ENCODE peak calls at places on chromosomes 13 and 19, in seven cellular contexts. One of them, this sample, is unnamed.

GRCh38 chr13:79703772-79704171 is 222.8 kb downstream of the NDFIP2 start:
- DNase-seq in HepG2: no peak
- DNase-seq in stomach: no peak
- DNase-seq in sigmoid colon: no peak
- DNase-seq in endothelial cell of umbilical vein: no peak
- DNase-seq in HCT116: no peak
- DNase-seq in GM23338: no peak
- DNase-seq in this sample: no peak

GRCh38 chr13:111462221-111462764 is 141.9 kb downstream of the TEX29 start:
- DNase-seq in HCT116: no peak
- DNase-seq in GM23338: no peak
- DNase-seq in stomach: no peak
- DNase-seq in endothelial cell of umbilical vein: no peak
- DNase-seq in HepG2: no peak
- DNase-seq in sigmoid colon: peak; percentile 43
- DNase-seq in this sample: no peak

GRCh38 chr13:99590519-99591011 is 89.3 kb downstream of the TM9SF2 start:
- DNase-seq in GM23338: no peak
- DNase-seq in endothelial cell of umbilical vein: peak; percentile 80
- DNase-seq in sigmoid colon: no peak
- DNase-seq in HepG2: no peak
- DNase-seq in stomach: no peak
- DNase-seq in HCT116: no peak
- DNase-seq in this sample: no peak

GRCh38 chr19:41323430-41324125 is 13.6 kb downstream of the CCDC97 start:
- DNase-seq in endothelial cell of umbilical vein: peak; percentile 98
- DNase-seq in sigmoid colon: peak; percentile 90
- DNase-seq in HepG2: peak; percentile 87
- DNase-seq in HCT116: no peak
- DNase-seq in GM23338: peak; percentile 37
- DNase-seq in stomach: peak; percentile 60
- DNase-seq in this sample: no peak

GRCh38 chr19:23779645-23780044 is 21.0 kb upstream of the ZNF681 start:
- DNase-seq in stomach: no peak
- DNase-seq in sigmoid colon: no peak
- DNase-seq in GM23338: no peak
- DNase-seq in HepG2: no peak
- DNase-seq in HCT116: no peak
- DNase-seq in endothelial cell of umbilical vein: no peak
- DNase-seq in this sample: no peak

GRCh38 chr19:5023128-5023571 is 54.2 kb downstream of the KDM4B start:
- DNase-seq in HCT116: no peak
- DNase-seq in GM23338: no peak
- DNase-seq in sigmoid colon: peak; percentile 91
- DNase-seq in stomach: no peak
- DNase-seq in HepG2: no peak
- DNase-seq in endothelial cell of umbilical vein: no peak
- DNase-seq in this sample: peak; percentile 78

GRCh38 chr13:22014469-22014868 is 343.6 kb downstream of the FGF9 start:
- DNase-seq in endothelial cell of umbilical vein: no peak
- DNase-seq in HepG2: no peak
- DNase-seq in HCT116: no peak
- DNase-seq in stomach: no peak
- DNase-seq in sigmoid colon: no peak
- DNase-seq in GM23338: no peak
- DNase-seq in this sample: peak; percentile 69

GRCh38 chr19:28519218-28519779 is 693.7 kb downstream of the UQCRFS1 start:
- DNase-seq in GM23338: no peak
- DNase-seq in stomach: no peak
- DNase-seq in endothelial cell of umbilical vein: no peak
- DNase-seq in HCT116: no peak
- DNase-seq in sigmoid colon: no peak
- DNase-seq in HepG2: no peak
- DNase-seq in this sample: no peak

GRCh38 chr13:73274147-73274546 is 215.3 kb downstream of the KLF5 start:
- DNase-seq in GM23338: no peak
- DNase-seq in HepG2: no peak
- DNase-seq in endothelial cell of umbilical vein: no peak
- DNase-seq in HCT116: no peak
- DNase-seq in stomach: no peak
- DNase-seq in sigmoid colon: no peak
- DNase-seq in this sample: no peak

GRCh38 chr13:43245374-43245964 is 222.1 kb downstream of the DNAJC15 start:
- DNase-seq in HepG2: no peak
- DNase-seq in HCT116: no peak
- DNase-seq in stomach: no peak
- DNase-seq in sigmoid colon: no peak
- DNase-seq in GM23338: no peak
- DNase-seq in endothelial cell of umbilical vein: peak; percentile 44
- DNase-seq in this sample: no peak

GRCh38 chr13:65638572-65639168 is 1591.5 kb downstream of the PCDH9 start:
- DNase-seq in HCT116: peak; percentile 35
- DNase-seq in stomach: no peak
- DNase-seq in endothelial cell of umbilical vein: peak; percentile 51
- DNase-seq in GM23338: peak; percentile 72
- DNase-seq in sigmoid colon: no peak
- DNase-seq in HepG2: peak; percentile 16
- DNase-seq in this sample: no peak

GRCh38 chr13:105961438-105961837 is 574.0 kb downstream of the EFNB2 start:
- DNase-seq in GM23338: no peak
- DNase-seq in endothelial cell of umbilical vein: peak; percentile 6
- DNase-seq in sigmoid colon: no peak
- DNase-seq in stomach: no peak
- DNase-seq in HepG2: no peak
- DNase-seq in HCT116: no peak
- DNase-seq in this sample: no peak

GRCh38 chr13:25180795-25181537 is 8.9 kb upstream of the AMER2 start:
- DNase-seq in endothelial cell of umbilical vein: no peak
- DNase-seq in sigmoid colon: no peak
- DNase-seq in GM23338: no peak
- DNase-seq in stomach: no peak
- DNase-seq in HCT116: no peak
- DNase-seq in HepG2: no peak
- DNase-seq in this sample: no peak

GRCh38 chr13:27969073-27969865 is at the start of gene CDX2:
- DNase-seq in endothelial cell of umbilical vein: no peak
- DNase-seq in stomach: peak; percentile 24
- DNase-seq in GM23338: peak; percentile 87
- DNase-seq in HepG2: no peak
- DNase-seq in sigmoid colon: no peak
- DNase-seq in HCT116: peak; percentile 55
- DNase-seq in this sample: no peak

GRCh38 chr13:42001580-42001979 is 40.7 kb upstream of the VWA8 start:
- DNase-seq in GM23338: peak; percentile 28
- DNase-seq in stomach: no peak
- DNase-seq in HCT116: no peak
- DNase-seq in HepG2: no peak
- DNase-seq in sigmoid colon: no peak
- DNase-seq in endothelial cell of umbilical vein: no peak
- DNase-seq in this sample: no peak

GRCh38 chr13:112465251-112466131 is 89.3 kb downstream of the SPACA7 start:
- DNase-seq in endothelial cell of umbilical vein: no peak
- DNase-seq in HepG2: no peak
- DNase-seq in stomach: no peak
- DNase-seq in sigmoid colon: no peak
- DNase-seq in HCT116: no peak
- DNase-seq in GM23338: peak; percentile 33
- DNase-seq in this sample: no peak

GRCh38 chr19:29819300-29819699 is 7.5 kb downstream of the CCNE1 start:
- DNase-seq in HepG2: no peak
- DNase-seq in stomach: no peak
- DNase-seq in HCT116: no peak
- DNase-seq in GM23338: no peak
- DNase-seq in endothelial cell of umbilical vein: no peak
- DNase-seq in sigmoid colon: no peak
- DNase-seq in this sample: no peak

GRCh38 chr19:12628040-12629022 is 17.6 kb downstream of the ZNF791 start:
- DNase-seq in endothelial cell of umbilical vein: no peak
- DNase-seq in HCT116: no peak
- DNase-seq in stomach: no peak
- DNase-seq in sigmoid colon: no peak
- DNase-seq in HepG2: no peak
- DNase-seq in GM23338: peak; percentile 45
- DNase-seq in this sample: no peak

GRCh38 chr13:25422153-25422552 is 50.4 kb downstream of the ATP8A2 start:
- DNase-seq in HepG2: no peak
- DNase-seq in stomach: no peak
- DNase-seq in GM23338: no peak
- DNase-seq in sigmoid colon: no peak
- DNase-seq in endothelial cell of umbilical vein: no peak
- DNase-seq in HCT116: no peak
- DNase-seq in this sample: no peak

DNA sequence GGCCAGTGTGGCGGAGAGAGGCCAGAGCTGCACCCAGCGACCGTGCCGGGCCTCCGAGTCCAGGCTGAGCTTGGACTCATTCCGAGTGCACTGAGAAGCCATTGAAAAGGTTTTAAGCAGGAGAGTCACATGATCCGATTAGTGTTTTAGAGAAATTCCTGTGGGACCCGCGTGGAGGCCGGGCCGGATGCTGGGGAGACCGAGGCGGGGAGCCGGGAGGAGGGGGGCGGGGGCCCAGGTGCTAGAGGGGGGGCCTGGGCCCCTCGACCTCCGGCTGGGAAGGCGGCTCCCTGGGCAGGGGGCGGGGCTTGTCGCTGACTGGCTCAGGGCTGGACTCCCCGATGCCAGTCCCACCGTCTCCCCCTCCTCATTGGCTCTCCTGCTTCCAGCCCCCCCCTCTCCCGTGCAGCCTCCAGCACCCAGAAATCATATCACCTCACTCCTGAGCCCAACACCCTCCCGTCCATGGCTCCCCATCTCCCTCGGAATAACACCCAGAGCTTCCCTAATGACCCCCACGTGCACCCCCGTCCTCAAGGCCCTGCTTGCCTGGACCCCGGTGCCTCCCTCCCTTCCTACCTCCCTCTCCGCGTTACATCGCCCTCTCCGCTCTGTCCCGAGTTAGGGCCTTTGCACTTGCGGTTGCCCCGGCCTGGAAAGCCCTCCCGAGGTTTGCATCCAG is 5.2 kb upstream of the ZNF579 start:
- DNase-seq in endothelial cell of umbilical vein: peak; percentile 68
- DNase-seq in stomach: peak; percentile 76
- DNase-seq in GM23338: peak; percentile 90
- DNase-seq in HepG2: peak; percentile 76
- DNase-seq in HCT116: no peak
- DNase-seq in sigmoid colon: peak; percentile 89
- DNase-seq in this sample: peak; percentile 65
- TF ChIP-seq POLR2AphosphoS5 in endothelial cell of umbilical vein: no peak
- TF ChIP-seq POLR2AphosphoS5 in stomach: no peak
- TF ChIP-seq POLR2AphosphoS5 in GM23338: peak; percentile 56
- TF ChIP-seq POLR2AphosphoS5 in HepG2: peak; percentile 43
- TF ChIP-seq POLR2AphosphoS5 in HCT116: no peak
- TF ChIP-seq POLR2AphosphoS5 in sigmoid colon: no peak
- TF ChIP-seq POLR2AphosphoS5 in this sample: no peak

DNA sequence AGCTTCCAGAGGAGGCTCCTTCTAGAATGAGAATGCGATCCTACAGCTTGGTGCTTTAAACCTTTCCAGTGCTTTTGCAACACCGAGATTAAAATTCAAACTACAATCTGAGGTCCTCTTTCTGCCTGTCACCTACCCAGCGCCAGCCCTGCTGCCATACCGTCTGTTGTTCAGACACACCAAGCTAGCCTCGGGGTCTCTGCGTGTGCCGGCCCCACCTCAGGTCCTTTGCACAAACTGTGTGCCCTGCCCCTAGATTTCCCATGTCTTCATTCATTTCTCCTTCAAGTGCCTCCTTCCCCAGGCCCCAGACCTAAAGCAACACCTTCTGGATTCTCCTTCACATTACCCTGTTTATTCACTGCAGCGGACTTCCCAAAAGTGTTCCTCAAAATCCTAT is 11.1 kb downstream of the HSH2D start:
- DNase-seq in HepG2: no peak
- DNase-seq in GM23338: no peak
- DNase-seq in endothelial cell of umbilical vein: no peak
- DNase-seq in stomach: no peak
- DNase-seq in sigmoid colon: no peak
- DNase-seq in HCT116: no peak
- DNase-seq in this sample: no peak
- H3K4me1 ChIP-seq in HepG2: no peaks in the 10 kb centered on the region
- H3K4me1 ChIP-seq in GM23338: no peaks in the 10 kb centered on the region
- H3K4me1 ChIP-seq in endothelial cell of umbilical vein: no peaks in the 10 kb centered on the region
- H3K4me1 ChIP-seq in stomach: no peaks in the 10 kb centered on the region
- H3K4me1 ChIP-seq in sigmoid colon: no peaks in the 10 kb centered on the region
- H3K4me1 ChIP-seq in HCT116: peaks cover 24% of the 10 kb centered on the region
- H3K4me1 ChIP-seq in this sample: no peaks in the 10 kb centered on the region

DNA sequence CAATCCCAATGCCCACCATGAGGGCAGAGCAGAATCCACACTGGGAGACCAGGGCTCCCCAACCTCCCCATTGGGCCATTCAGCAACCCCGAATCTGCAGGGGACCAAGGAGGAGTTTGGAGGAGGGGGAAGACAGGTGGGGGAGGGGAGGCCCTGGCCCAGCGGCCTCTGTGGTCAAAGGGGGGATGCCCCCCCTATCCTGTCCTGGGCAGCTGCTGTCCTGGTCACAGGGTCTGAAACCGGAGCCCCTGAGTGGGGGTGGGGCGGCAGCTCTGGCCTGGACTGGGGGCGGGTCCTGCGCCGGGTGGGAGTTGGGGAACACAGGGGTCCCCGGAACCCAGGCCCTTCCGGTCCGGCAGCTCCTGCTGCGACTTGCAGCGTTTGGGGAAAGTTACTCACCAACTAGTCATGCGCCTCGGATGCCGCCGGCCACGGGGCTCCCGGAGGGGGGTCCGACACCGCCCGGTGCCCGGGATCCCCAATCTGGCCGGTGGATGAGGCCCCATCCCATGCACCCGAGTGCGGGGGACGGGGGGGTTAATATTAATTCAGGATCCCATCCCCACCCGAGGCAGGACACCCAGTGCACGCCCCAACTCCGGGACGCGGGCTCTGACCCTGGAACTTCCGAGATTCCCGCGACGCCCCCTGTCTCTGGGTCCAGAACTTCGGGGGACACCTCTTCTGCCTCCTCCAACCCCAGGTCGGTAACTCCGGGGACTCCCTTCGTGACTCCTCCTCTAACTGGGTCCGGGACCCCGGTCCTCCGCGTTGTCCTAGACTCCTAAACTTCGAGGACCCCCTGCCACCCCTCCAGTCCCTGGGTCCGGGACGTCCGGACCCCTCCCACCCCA is 868 bp downstream of the HOMER3 start:
- DNase-seq in endothelial cell of umbilical vein: peak; percentile 35
- DNase-seq in sigmoid colon: peak; percentile 84
- DNase-seq in HCT116: no peak
- DNase-seq in GM23338: peak; percentile 87
- DNase-seq in HepG2: no peak
- DNase-seq in stomach: peak; percentile 37
- DNase-seq in this sample: peak; percentile 20
- TF ChIP-seq POLR2AphosphoS5 in endothelial cell of umbilical vein: peak; percentile 43
- TF ChIP-seq POLR2AphosphoS5 in sigmoid colon: no peak
- TF ChIP-seq POLR2AphosphoS5 in HCT116: peak; percentile 58
- TF ChIP-seq POLR2AphosphoS5 in GM23338: peak; percentile 42
- TF ChIP-seq POLR2AphosphoS5 in HepG2: no peak
- TF ChIP-seq POLR2AphosphoS5 in stomach: no peak
- TF ChIP-seq POLR2AphosphoS5 in this sample: no peak

DNA sequence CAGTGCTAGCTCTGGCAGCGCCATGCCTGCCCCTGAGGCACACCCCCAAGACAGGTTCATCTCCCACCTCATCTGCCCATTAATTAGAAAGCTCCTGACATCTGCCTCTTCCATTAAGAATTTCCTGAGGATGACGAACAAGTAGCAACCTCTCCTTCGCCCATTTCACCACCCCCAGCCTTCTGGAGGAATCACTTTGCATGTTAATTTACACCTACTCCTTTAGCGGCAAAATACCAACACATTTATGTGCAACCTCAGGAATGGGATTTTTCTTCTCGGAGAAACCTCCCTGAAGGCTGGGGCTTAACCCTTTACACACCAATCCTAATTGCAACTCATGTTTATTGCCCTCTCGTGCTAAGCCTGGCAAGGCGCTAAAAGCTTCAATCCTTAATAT is 13.8 kb downstream of the SLC7A1 start:
- DNase-seq in GM23338: peak; percentile 50
- DNase-seq in stomach: no peak
- DNase-seq in HCT116: no peak
- DNase-seq in endothelial cell of umbilical vein: no peak
- DNase-seq in sigmoid colon: no peak
- DNase-seq in HepG2: no peak
- DNase-seq in this sample: no peak
- H3K4me1 ChIP-seq in GM23338: peaks cover 68% of the 10 kb centered on the region
- H3K4me1 ChIP-seq in stomach: peaks cover 57% of the 10 kb centered on the region
- H3K4me1 ChIP-seq in HCT116: peaks cover 30% of the 10 kb centered on the region
- H3K4me1 ChIP-seq in endothelial cell of umbilical vein: peaks cover 4% of the 10 kb centered on the region
- H3K4me1 ChIP-seq in sigmoid colon: peaks cover 64% of the 10 kb centered on the region
- H3K4me1 ChIP-seq in HepG2: peaks cover 68% of the 10 kb centered on the region
- H3K4me1 ChIP-seq in this sample: peaks cover 14% of the 10 kb centered on the region